ENCODE peak calls at places on chromosomes 13 and 19, in ten cellular contexts. L is NCI-H1105 treated with DMSO at 0.1 percent for 48 hours, R is heart right ventricle, F is PC-3, D is HEK293T, H is OCI-LY7, B is uterus, I is cardiac muscle cell, A is NCI-H2081, O is osteocyte. W is an unnamed sample.

GRCh38 chr13:100506154-100506553 is 82.4 kb downstream of the GGACT start:
- DNase-seq in A (peak; percentile 43), F (no peak), B (no peak), L (no peak), D (no peak), R (no peak), I (no peak), O (no peak), H (no peak), W (no peak)

GRCh38 chr19:34241513-34242337 is 12.6 kb upstream of the GARRE1 start:
- DNase-seq in R (no peak), A (peak; percentile 33), L (peak; percentile 56), H (peak; percentile 89), O (no peak), F (peak; percentile 55), I (no peak), B (no peak), D (peak; percentile 66), W (no peak)

GRCh38 chr19:6439743-6440142 is 6.2 kb upstream of the SLC25A41 start:
- DNase-seq in A (no peak), I (no peak), F (no peak), B (no peak), L (no peak), O (no peak), H (no peak), D (no peak), R (no peak), W (no peak)

GRCh38 chr19:590396-590745 is 690 bp downstream of the HCN2 start:
- DNase-seq in A (peak; percentile 46), D (no peak), R (no peak), I (peak; percentile 56), H (no peak), F (peak; percentile 11), L (peak; percentile 26), O (no peak), B (no peak), W (no peak)

GRCh38 chr19:54172413-54172763 is 572 bp downstream of the TMC4 start:
- DNase-seq in I (no peak), A (no peak), L (no peak), H (no peak), R (no peak), O (no peak), F (peak; percentile 45), B (no peak), D (no peak), W (no peak)

GRCh38 chr19:17908244-17908643 is 24.6 kb upstream of the CCDC124 start:
- DNase-seq in R (no peak), A (no peak), F (no peak), I (no peak), B (no peak), L (no peak), D (no peak), H (no peak), O (no peak), W (no peak)

GRCh38 chr13:51977606-51978005 is 33.6 kb downstream of the ATP7B start:
- DNase-seq in A (no peak), D (no peak), R (no peak), B (no peak), I (no peak), O (no peak), L (no peak), H (no peak), F (no peak), W (no peak)

GRCh38 chr13:75705908-75706307 is 69.8 kb downstream of the LMO7 start:
- DNase-seq in R (no peak), H (no peak), D (no peak), F (no peak), I (no peak), B (no peak), A (no peak), O (no peak), L (no peak), W (no peak)

GRCh38 chr13:38350114-38350617 is 515 bp downstream of the UFM1 start:
- DNase-seq in A (peak; percentile 56), L (peak; percentile 39), H (peak; percentile 41), B (peak; percentile 54), F (peak; percentile 40), I (peak; percentile 64), D (peak; percentile 23), R (peak; percentile 52), O (peak; percentile 85), W (peak; percentile 5)

GRCh38 chr19:47315125-47315821 is 5.6 kb downstream of the C5AR1 start:
- DNase-seq in H (no peak), B (peak; percentile 42), A (no peak), L (no peak), I (peak; percentile 94), O (no peak), R (peak; percentile 41), D (peak; percentile 22), F (peak; percentile 91), W (peak; percentile 96)

GRCh38 chr13:112814905-112815585 is 125.2 kb downstream of the ATP11A start:
- DNase-seq in B (no peak), I (peak; percentile 13), F (peak; percentile 34), D (no peak), O (peak; percentile 53), R (no peak), H (no peak), L (no peak), A (no peak), W (no peak)

GRCh38 chr19:30277941-30278881 is 94.0 kb upstream of the ZNF536 start:
- DNase-seq in D (no peak), F (no peak), L (no peak), H (no peak), O (no peak), B (no peak), A (no peak), I (no peak), R (peak; percentile 12), W (no peak)

GRCh38 chr19:3124630-3125029 is 11.2 kb upstream of the GNA15 start:
- DNase-seq in B (no peak), D (no peak), I (no peak), H (peak; percentile 21), R (no peak), F (no peak), A (no peak), L (no peak), O (no peak), W (no peak)

GRCh38 chr19:56806639-56807038 is 33.9 kb downstream of the PEG3 start:
- DNase-seq in H (no peak), I (no peak), R (no peak), L (no peak), F (no peak), A (no peak), O (no peak), B (no peak), D (no peak), W (no peak)

GRCh38 chr19:41910240-41910991 is 17.8 kb downstream of the ERFL start:
- DNase-seq in I (no peak), R (no peak), D (no peak), L (no peak), F (no peak), A (no peak), B (no peak), H (no peak), O (no peak), W (no peak)

GRCh38 chr13:88281846-88282245 is 610.7 kb downstream of the SLITRK5 start:
- DNase-seq in O (no peak), H (no peak), R (no peak), A (no peak), L (no peak), I (no peak), F (no peak), B (no peak), D (no peak), W (no peak)

GRCh38 chr19:53037101-53038097 is 7.1 kb upstream of the ERVV-2 start:
- DNase-seq in R (peak; percentile 5), O (peak; percentile 90), L (no peak), H (no peak), D (no peak), F (no peak), B (no peak), I (peak; percentile 67), A (no peak), W (no peak)

GRCh38 chr13:75881109-75881775 is 245.1 kb downstream of the LMO7 start:
- DNase-seq in F (no peak), R (no peak), H (no peak), L (no peak), A (no peak), D (no peak), O (no peak), I (no peak), B (no peak), W (peak; percentile 75)

GRCh38 chr13:62483774-62484173 is 1068.1 kb upstream of the PCDH20 start:
- DNase-seq in D (no peak), L (no peak), A (peak; percentile 21), O (no peak), B (no peak), H (no peak), R (no peak), F (no peak), I (no peak), W (no peak)

GRCh38 chr13:112760931-112761330 is 71.1 kb downstream of the ATP11A start:
- DNase-seq in I (no peak), F (no peak), R (no peak), D (no peak), L (no peak), B (no peak), A (no peak), O (no peak), H (no peak), W (no peak)

W was measured in H4.